ENCODE peak calls at places on chromosomes 16 and 17, in five cellular contexts. H is sigmoid colon, G is NCI-H2081, E is GM12892, C is substantia nigra. A is an unnamed sample.

GRCh38 chr16:81842564-81843242 is 63.6 kb downstream of the PLCG2 start:
- DNase-seq in H (no peak), G (no peak), E (no peak), C (no peak), A (no peak)

GRCh38 chr16:2090819-2091721 is 43.3 kb downstream of the TSC2 start:
- DNase-seq in H (no peak), G (peak; percentile 51), E (no peak), C (no peak), A (peak; percentile 92)

GRCh38 chr17:36972905-36973304 is 24.2 kb downstream of the AATF start:
- DNase-seq in H (no peak), G (no peak), E (no peak), C (no peak), A (no peak)

GRCh38 chr16:19659554-19659953 is 58.5 kb downstream of the KNOP1 start:
- DNase-seq in H (no peak), G (no peak), E (no peak), C (peak; percentile 11), A (no peak)

GRCh38 chr16:929227-929669 is 41.5 kb downstream of the LMF1 start:
- DNase-seq in H (no peak), G (no peak), E (no peak), C (no peak), A (no peak)

GRCh38 chr17:50014471-50015088 is 19.6 kb upstream of the DLX3 start:
- DNase-seq in H (no peak), G (no peak), E (no peak), C (no peak), A (no peak)

GRCh38 chr17:47204722-47205418 is 4.3 kb upstream of the MYL4 start:
- DNase-seq in H (no peak), G (no peak), E (no peak), C (no peak), A (no peak)

GRCh38 chr16:3855142-3855541 is 25.4 kb downstream of the CREBBP start:
- DNase-seq in H (no peak), G (no peak), E (no peak), C (no peak), A (no peak)

GRCh38 chr16:55506083-55506482 is 2.8 kb upstream of the LPCAT2 start:
- DNase-seq in H (no peak), G (peak; percentile 54), E (no peak), C (no peak), A (no peak)

GRCh38 chr17:2776589-2777241 is 19.5 kb upstream of the RAP1GAP2 start:
- DNase-seq in H (no peak), G (peak; percentile 67), E (no peak), C (no peak), A (no peak)

GRCh38 chr17:72474740-72475477 is 354.1 kb downstream of the SOX9 start:
- DNase-seq in H (peak; percentile 5), G (no peak), E (no peak), C (no peak), A (no peak)

GRCh38 chr16:49890876-49891275 is 35.0 kb upstream of the ZNF423 start:
- DNase-seq in H (no peak), G (no peak), E (no peak), C (no peak), A (no peak)

GRCh38 chr16:8931864-8932263 is 31.8 kb downstream of the USP7 start:
- DNase-seq in H (no peak), G (no peak), E (no peak), C (no peak), A (no peak)

GRCh38 chr16:53282975-53283946 is 151.0 kb upstream of the RBL2 start:
- DNase-seq in H (no peak), G (peak; percentile 40), E (no peak), C (no peak), A (no peak)

GRCh38 chr17:15920758-15921239 is 24.1 kb upstream of the ADORA2B start:
- DNase-seq in H (peak; percentile 92), G (no peak), E (no peak), C (no peak), A (no peak)

GRCh38 chr17:81354252-81354943 is 40.9 kb upstream of the BAHCC1 start:
- DNase-seq in H (no peak), G (no peak), E (no peak), C (no peak), A (no peak)

GRCh38 chr16:104828-105374 is 26.9 kb downstream of the MPG start:
- DNase-seq in H (no peak), G (no peak), E (no peak), C (no peak), A (no peak)

GRCh38 chr16:87241135-87241771 is 75.9 kb downstream of the C16orf95 start:
- DNase-seq in H (no peak), G (no peak), E (no peak), C (no peak), A (no peak)

GRCh38 chr16:2739555-2740435 is 12.6 kb upstream of the SRRM2 start:
- DNase-seq in H (no peak), G (no peak), E (no peak), C (no peak), A (no peak)

GRCh38 chr17:49520386-49521087 is 25.4 kb downstream of the NGFR start:
- DNase-seq in H (no peak), G (no peak), E (no peak), C (no peak), A (no peak)

GRCh38 chr16:8808613-8809353 is 11.1 kb downstream of the PMM2 start:
- DNase-seq in H (no peak), G (no peak), E (no peak), C (no peak), A (no peak)

GRCh38 chr16:75224281-75224680 is 5.5 kb downstream of the CTRB1 start:
- DNase-seq in H (no peak), G (no peak), E (no peak), C (no peak), A (no peak)

GRCh38 chr16:68286153-68287074 is 22.1 kb downstream of the SLC7A6 start:
- DNase-seq in H (no peak), G (no peak), E (no peak), C (no peak), A (no peak)

GRCh38 chr17:75308732-75309629 is 19.7 kb upstream of the SLC25A19 start:
- DNase-seq in H (no peak), G (no peak), E (no peak), C (no peak), A (no peak)

GRCh38 chr17:52209507-52209906 is 51.0 kb upstream of the CA10 start:
- DNase-seq in H (no peak), G (no peak), E (no peak), C (no peak), A (no peak)

GRCh38 chr17:79914813-79915740 is 75.8 kb upstream of the CBX4 start:
- DNase-seq in H (no peak), G (no peak), E (no peak), C (no peak), A (no peak)

GRCh38 chr16:84534815-84535214 is 30.4 kb upstream of the MEAK7 start:
- DNase-seq in H (no peak), G (no peak), E (no peak), C (no peak), A (no peak)

GRCh38 chr17:48376926-48377325 is 53.1 kb downstream of the SKAP1 start:
- DNase-seq in H (no peak), G (no peak), E (no peak), C (no peak), A (no peak)

GRCh38 chr17:58536541-58536940 is 22.1 kb upstream of the MTMR4 start:
- DNase-seq in H (peak; percentile 34), G (no peak), E (no peak), C (no peak), A (no peak)

GRCh38 chr16:81405702-81406113 is 38.9 kb upstream of the CMIP start:
- DNase-seq in H (peak; percentile 36), G (no peak), E (no peak), C (no peak), A (no peak)

GRCh38 chr17:74110467-74110866 is 93.0 kb upstream of the RPL38 start:
- DNase-seq in H (no peak), G (no peak), E (no peak), C (no peak), A (no peak)

GRCh38 chr16:62913924-62914323 is 877.7 kb upstream of the CDH8 start:
- DNase-seq in H (no peak), G (no peak), E (no peak), C (no peak), A (no peak)

GRCh38 chr17:65638221-65638940 is 76.9 kb upstream of the AXIN2 start:
- DNase-seq in H (no peak), G (peak; percentile 70), E (no peak), C (no peak), A (no peak)

GRCh38 chr16:85697441-85697840 is 8.7 kb upstream of the GINS2 start:
- DNase-seq in H (no peak), G (peak; percentile 58), E (no peak), C (no peak), A (no peak)

GRCh38 chr16:27224741-27225300 is 21.5 kb downstream of the KDM8 start:
- DNase-seq in H (no peak), G (no peak), E (no peak), C (no peak), A (no peak)

GRCh38 chr17:58531661-58532554 is 17.5 kb upstream of the MTMR4 start:
- DNase-seq in H (peak; percentile 70), G (peak; percentile 45), E (peak; percentile 77), C (peak; percentile 59), A (peak; percentile 79)

GRCh38 chr17:9389116-9389515 is 186.5 kb downstream of the STX8 start:
- DNase-seq in H (no peak), G (no peak), E (peak; percentile 32), C (no peak), A (no peak)

GRCh38 chr17:15290605-15291004 is 25.5 kb upstream of the PMP22 start:
- DNase-seq in H (no peak), G (no peak), E (no peak), C (no peak), A (no peak)